ENCODE peak calls at places on chromosomes 7 and 10, in seven cellular contexts. I is tibial artery, T is thyroid gland, B is fibroblast of lung, P is Panc1, D is HCT116, C is Peyer's patch. L is an unnamed sample. For H3K9me3, the result is how much of the 10 kb centered on the place peaks cover.

GRCh38 chr7:41007351-41007751 is 695.5 kb downstream of the INHBA start:
- DNase-seq in I (peak), T (no peak), B (no peak), P (no peak), D (no peak), C (no peak), L (no peak)

GRCh38 chr7:136198168-136198567 is 221.0 kb upstream of the MTPN start:
- DNase-seq in I (no peak), T (no peak), B (no peak), P (no peak), D (no peak), C (no peak), L (no peak)

GRCh38 chr7:120588411-120588810 is 269.5 kb downstream of the TSPAN12 start:
- DNase-seq in I (no peak), T (no peak), B (peak), P (no peak), D (no peak), C (no peak), L (no peak)

GRCh38 chr10:1643161-1643910 is 94.0 kb downstream of the ADARB2 start:
- DNase-seq in I (no peak), T (no peak), B (no peak), P (no peak), D (no peak), C (no peak), L (peak)

GRCh38 chr10:119680050-119680449 is 28.9 kb downstream of the BAG3 start:
- DNase-seq in I (peak), T (no peak), B (peak), P (no peak), D (peak), C (no peak), L (no peak)

GRCh38 chr10:75030371-75030770 is 81.1 kb upstream of the SAMD8 start:
- DNase-seq in I (no peak), T (no peak), B (no peak), P (no peak), D (no peak), C (no peak), L (peak)

GRCh38 chr7:25196132-25196896 is 32.0 kb downstream of the NPVF start:
- DNase-seq in I (no peak), T (no peak), B (peak), P (no peak), D (no peak), C (no peak), L (peak)

GRCh38 chr7:77455334-77455733 is 39.2 kb upstream of the GSAP start:
- DNase-seq in I (peak), T (no peak), B (peak), P (peak), D (no peak), C (no peak), L (no peak)

GRCh38 chr7:6628045-6628444 is 9.1 kb upstream of the ZNF316 start:
- DNase-seq in I (no peak), T (peak), B (no peak), P (no peak), D (no peak), C (no peak), L (no peak)

GRCh38 chr7:131061818-131062217 is 265.9 kb upstream of the MKLN1 start:
- DNase-seq in I (no peak), T (no peak), B (no peak), P (no peak), D (no peak), C (no peak), L (no peak)

GRCh38 chr7:51521054-51521453 is 204.4 kb upstream of the COBL start:
- DNase-seq in I (no peak), T (no peak), B (no peak), P (no peak), D (no peak), C (no peak), L (no peak)

GRCh38 chr10:111117528-111118277 is 40.9 kb downstream of the ADRA2A start:
- DNase-seq in I (no peak), T (no peak), B (no peak), P (no peak), D (no peak), C (no peak), L (no peak)

GRCh38 chr7:71488308-71488707 is 356.4 kb downstream of the GALNT17 start:
- DNase-seq in I (no peak), T (no peak), B (peak), P (no peak), D (no peak), C (no peak), L (no peak)

GRCh38 chr7:47581442-47581820 is 480 bp downstream of the TNS3 start:
- DNase-seq in I (no peak), T (peak), B (no peak), P (no peak), D (no peak), C (peak), L (peak)

GRCh38 chr7:1854521-1855395 is 184.7 kb downstream of the ELFN1 start:
- DNase-seq in I (peak), T (peak), B (no peak), P (no peak), D (no peak), C (peak), L (no peak)

GRCh38 chr7:41217306-41217705 is 485.6 kb downstream of the INHBA start:
- DNase-seq in I (no peak), T (no peak), B (no peak), P (no peak), D (no peak), C (no peak), L (no peak)

GRCh38 chr7:38796636-38797501 is 112.1 kb downstream of the VPS41 start:
- DNase-seq in I (peak), T (peak), B (peak), P (peak), D (peak), C (peak), L (peak)

GRCh38 chr7:16026253-16027020 is 340.0 kb upstream of the MEOX2 start:
- DNase-seq in I (no peak), T (peak), B (peak), P (no peak), D (no peak), C (no peak), L (peak)

GRCh38 chr7:80618105-80618504 is 20.3 kb upstream of the CD36 start:
- DNase-seq in I (no peak), T (no peak), B (no peak), P (no peak), D (no peak), C (no peak), L (no peak)

GRCh38 chr7:149474309-149475120 is 13.7 kb upstream of the ZNF777 start:
- DNase-seq in I (no peak), T (no peak), B (no peak), P (no peak), D (no peak), C (no peak), L (peak)

GRCh38 chr10:51250278-51250914 is 176.1 kb downstream of the PRKG1 start:
- DNase-seq in I (no peak), T (no peak), B (no peak), P (no peak), D (no peak), C (no peak), L (no peak)

GRCh38 chr7:28224172-28224571 is 43.6 kb upstream of the JAZF1 start:
- DNase-seq in I (no peak), T (no peak), B (no peak), P (no peak), D (no peak), C (no peak), L (no peak)

GRCh38 chr7:51009716-51010496 is 227.2 kb upstream of the GRB10 start:
- DNase-seq in I (no peak), T (peak), B (peak), P (no peak), D (no peak), C (no peak), L (no peak)

GRCh38 chr7:37208528-37208927 is 240.1 kb downstream of the ELMO1 start:
- DNase-seq in I (peak), T (peak), B (peak), P (peak), D (peak), C (peak), L (peak)

GRCh38 chr7:44065431-44066110 is at the start of gene PGAM2:
- DNase-seq in I (peak), T (peak), B (no peak), P (no peak), D (no peak), C (peak), L (no peak)

GRCh38 chr7:18387191-18387720 is 108.3 kb upstream of the HDAC9 start:
- DNase-seq in I (no peak), T (no peak), B (no peak), P (no peak), D (no peak), C (no peak), L (no peak)

GRCh38 chr7:77797734-77798393 is 370 bp downstream of the TMEM60 start:
- DNase-seq in I (peak), T (peak), B (no peak), P (no peak), D (no peak), C (no peak), L (no peak)

GRCh38 chr7:136923111-136923510 is 54.7 kb downstream of the CHRM2 start:
- DNase-seq in I (no peak), T (no peak), B (peak), P (no peak), D (no peak), C (no peak), L (no peak)

GRCh38 chr7:115618676-115619075 is 411.9 kb downstream of the TFEC start:
- DNase-seq in I (no peak), T (no peak), B (peak), P (no peak), D (no peak), C (no peak), L (no peak)

GRCh38 chr7:26856481-26856880 is 7.9 kb downstream of the SKAP2 start:
- DNase-seq in I (no peak), T (no peak), B (peak), P (no peak), D (no peak), C (no peak), L (no peak)

GRCh38 chr10:97037365-97038361 is 148.1 kb downstream of the SLIT1 start:
- DNase-seq in I (peak), T (peak), B (peak), P (peak), D (peak), C (peak), L (peak)

GRCh38 chr7:122457325-122457724 is 152.8 kb upstream of the FEZF1 start:
- DNase-seq in I (no peak), T (no peak), B (no peak), P (no peak), D (no peak), C (no peak), L (no peak)
- H3K4me3 ChIP-seq in I (no peak), T (no peak), B (no peak), P (no peak), D (no peak), C (no peak), L (no peak)

DNA sequence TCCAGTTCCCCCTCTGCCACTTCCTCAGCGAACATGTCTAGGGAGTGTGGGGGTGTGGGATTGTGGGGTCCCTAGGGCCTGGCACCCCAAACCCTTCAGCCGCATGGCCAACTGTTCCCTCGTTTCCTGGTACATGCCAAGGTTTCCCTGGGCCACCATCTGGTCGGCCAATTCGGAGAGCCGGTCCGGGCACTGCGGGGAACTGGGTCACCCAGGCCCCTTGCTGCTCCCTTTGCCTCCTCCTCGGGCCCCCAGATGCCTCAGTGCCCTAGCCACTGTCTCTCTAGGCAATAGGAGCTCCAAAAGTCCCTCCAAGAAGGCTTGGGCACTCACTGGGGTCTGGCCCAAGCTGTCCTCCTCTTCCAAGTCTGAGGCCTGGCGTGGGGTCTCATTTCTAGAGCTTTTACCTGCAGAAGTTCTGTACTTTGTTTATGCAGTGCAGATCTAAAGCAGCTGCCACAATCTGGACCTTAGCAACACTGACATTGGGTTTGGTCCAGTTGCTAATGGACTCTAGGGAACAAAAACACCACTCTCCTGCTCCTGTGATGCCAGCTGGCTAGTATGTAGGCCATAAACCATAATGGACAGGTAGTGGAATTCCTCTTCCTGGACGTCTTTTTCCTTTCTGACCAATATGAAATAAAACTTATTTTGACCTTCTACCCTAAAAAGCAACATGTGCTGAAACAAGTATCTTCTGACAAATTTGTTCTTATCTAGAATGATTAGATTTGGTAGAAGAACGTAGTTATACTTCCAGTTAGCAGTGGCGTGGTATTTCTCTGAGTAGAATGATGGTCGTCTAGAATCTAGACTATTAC is 172.9 kb downstream of the LRRC4 start:
- DNase-seq in I (no peak), T (no peak), B (no peak), P (no peak), D (no peak), C (no peak), L (no peak)
- H3K9me3 ChIP-seq in I (under half), T (under half), B (under half), P (under half), D (under half), C (under half), L (under half)

DNA sequence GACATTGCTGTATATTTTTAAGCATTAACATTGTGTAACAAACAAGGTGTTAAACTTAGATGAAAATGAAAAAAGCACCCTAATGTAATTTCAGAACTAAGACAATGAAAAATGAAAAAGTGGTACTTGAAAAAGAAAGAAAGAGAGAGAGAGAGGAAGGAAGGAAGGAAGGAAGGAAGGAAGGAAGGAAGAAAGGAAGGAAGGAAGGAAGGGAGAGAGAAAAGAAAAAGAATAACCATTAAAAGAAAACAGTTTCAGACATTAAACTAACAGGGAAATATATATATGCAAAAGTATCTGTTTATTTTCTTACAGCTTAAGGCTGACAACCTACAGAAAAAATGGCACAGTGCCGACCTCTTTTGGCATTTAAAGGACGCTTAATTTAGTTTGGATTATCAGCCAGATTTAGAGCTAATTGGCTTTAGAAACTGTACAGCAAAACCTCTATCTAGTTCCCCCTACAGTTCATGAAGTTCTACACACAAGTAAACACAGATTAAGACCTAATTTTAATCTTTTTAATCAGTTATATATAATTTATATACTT is 13.8 kb downstream of the MTERF1 start:
- DNase-seq in I (no peak), T (no peak), B (peak), P (no peak), D (no peak), C (no peak), L (no peak)
- TF ChIP-seq CTCF in I (no peak), T (no peak), B (no peak), P (no peak), D (no peak), C (no peak), L (no peak)

GRCh38 chr7:7956531-7957221 is 11.9 kb upstream of the GLCCI1 start:
- DNase-seq in I (no peak), T (peak), B (peak), P (no peak), D (no peak), C (no peak), L (no peak)
- H3K4me3 ChIP-seq in I (no peak), T (no peak), B (no peak), P (no peak), D (no peak), C (no peak), L (no peak)

GRCh38 chr7:19572566-19572965 is 136.3 kb downstream of the POLR1F start:
- DNase-seq in I (no peak), T (no peak), B (no peak), P (no peak), D (no peak), C (no peak), L (no peak)

DNA sequence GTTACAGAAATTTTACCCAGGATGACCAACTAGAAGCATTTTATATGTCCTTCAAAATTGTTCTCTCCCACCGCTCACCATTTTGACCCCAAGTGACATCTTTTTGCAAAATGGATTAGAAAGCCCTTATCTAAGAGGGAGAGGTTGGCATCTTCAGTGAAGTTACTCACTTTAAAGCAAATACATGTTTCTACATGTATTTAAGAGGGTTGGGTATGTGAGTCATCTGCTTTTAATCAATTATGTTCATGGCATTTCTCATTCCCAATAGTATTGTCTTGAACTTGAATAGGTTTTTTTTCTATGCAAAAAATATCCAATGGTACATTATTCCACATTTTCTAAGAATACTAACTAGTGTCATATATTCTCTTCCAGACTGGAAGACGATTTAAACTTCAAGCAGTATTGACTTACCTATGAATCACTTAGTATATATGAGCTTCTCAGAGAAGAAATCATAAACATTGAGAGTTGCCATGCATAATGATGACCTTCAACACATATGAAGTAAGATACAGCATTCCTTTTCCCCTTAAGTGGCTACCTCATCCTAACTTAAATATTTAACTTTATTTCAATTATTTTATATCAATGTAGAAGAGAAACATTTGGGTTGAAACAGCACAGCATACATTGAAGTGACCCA is 132.8 kb downstream of the POLR1F start:
- DNase-seq in I (no peak), T (no peak), B (no peak), P (no peak), D (no peak), C (no peak), L (no peak)
- H3K9me3 ChIP-seq in I (under half), T (under half), B (under half), P (under half), D (under half), C (under half), L (under half)

GRCh38 chr7:92528958-92529264 is 316 bp downstream of the RBM48 start:
- DNase-seq in I (no peak), T (no peak), B (no peak), P (no peak), D (no peak), C (no peak), L (no peak)
- TF ChIP-seq CTCF in I (no peak), T (no peak), B (no peak), P (no peak), D (no peak), C (no peak), L (no peak)

L was measured in testis.